ENCODE peak calls at places on chromosomes 6 and 20, in five cellular contexts. Z, D, U, B and A are unnamed samples.

GRCh38 chr20:33791959-33792597 is 19.1 kb upstream of the CHMP4B start:
- DNase-seq in D (peak; percentile 60), U (peak; percentile 60), Z (peak; percentile 48), B (peak; percentile 68), A (no peak)

GRCh38 chr20:36819662-36820061 is 46.1 kb upstream of the DSN1 start:
- DNase-seq in U (no peak), Z (no peak), B (no peak), D (no peak), A (peak; percentile 39)

GRCh38 chr6:53432318-53433161 is 83.8 kb upstream of the ELOVL5 start:
- DNase-seq in Z (no peak), U (no peak), B (no peak), D (peak; percentile 90), A (no peak)

GRCh38 chr20:1803216-1804128 is 91.7 kb upstream of the SIRPA start:
- DNase-seq in D (peak; percentile 81), B (peak; percentile 67), U (peak; percentile 58), Z (peak; percentile 13), A (peak; percentile 47)

GRCh38 chr6:105509506-105510331 is 106.8 kb upstream of the PREP start:
- DNase-seq in D (peak; percentile 37), U (peak; percentile 43), B (no peak), Z (no peak), A (no peak)

GRCh38 chr20:36119537-36119936 is 35.0 kb upstream of the EPB41L1 start:
- DNase-seq in U (no peak), Z (no peak), D (no peak), B (no peak), A (no peak)

GRCh38 chr20:24643731-24644130 is 174.3 kb downstream of the SYNDIG1 start:
- DNase-seq in B (no peak), Z (no peak), D (no peak), U (no peak), A (no peak)

GRCh38 chr20:51166489-51166888 is 143.6 kb upstream of the KCNG1 start:
- DNase-seq in D (no peak), U (no peak), Z (no peak), B (no peak), A (no peak)

GRCh38 chr6:56408976-56409375 is 161.6 kb upstream of the COL21A1 start:
- DNase-seq in U (no peak), Z (no peak), B (no peak), D (no peak), A (no peak)

GRCh38 chr20:34891166-34892062 is 15.0 kb downstream of the ACSS2 start:
- DNase-seq in B (no peak), Z (no peak), D (peak; percentile 87), U (peak; percentile 25), A (no peak)

GRCh38 chr6:111185954-111186353 is 98.7 kb downstream of the SLC16A10 start:
- DNase-seq in Z (no peak), U (no peak), D (no peak), B (no peak), A (no peak)

GRCh38 chr20:44114755-44115044 is 72.3 kb downstream of the JPH2 start:
- DNase-seq in Z (no peak), B (no peak), U (no peak), D (no peak), A (no peak)

GRCh38 chr6:111597687-111598086 is 8.0 kb downstream of the TRAF3IP2 start:
- DNase-seq in D (no peak), Z (no peak), B (no peak), U (no peak), A (no peak)

GRCh38 chr6:168698923-168699322 is 257.9 kb downstream of the SMOC2 start:
- DNase-seq in U (no peak), Z (no peak), D (no peak), B (no peak), A (no peak)